ENCODE peak calls at places on chromosomes 1 and 21, in five cellular contexts. One of them, this sample, is unnamed.

GRCh38 chr1:224348137-224348536 is 8.5 kb upstream of the CNIH4 start:
- DNase-seq in left ventricle myocardium inferior: no peak
- DNase-seq in WTC11: no peak
- DNase-seq in AG08395: no peak
- DNase-seq in sigmoid colon: no peak
- DNase-seq in this sample: no peak

GRCh38 chr1:217062566-217062965 is 339.3 kb upstream of the ESRRG start:
- DNase-seq in left ventricle myocardium inferior: no peak
- DNase-seq in WTC11: no peak
- DNase-seq in AG08395: no peak
- DNase-seq in sigmoid colon: no peak
- DNase-seq in this sample: no peak

GRCh38 chr1:188043536-188044245 is 1214.9 kb downstream of the PLA2G4A start:
- DNase-seq in left ventricle myocardium inferior: no peak
- DNase-seq in WTC11: no peak
- DNase-seq in AG08395: no peak
- DNase-seq in sigmoid colon: no peak
- DNase-seq in this sample: no peak

GRCh38 chr21:35026617-35027557 is 22.2 kb downstream of the RUNX1 start:
- DNase-seq in left ventricle myocardium inferior: peak; percentile 68
- DNase-seq in WTC11: peak; percentile 63
- DNase-seq in AG08395: peak; percentile 16
- DNase-seq in sigmoid colon: peak; percentile 71
- DNase-seq in this sample: no peak

GRCh38 chr1:199282910-199283309 is 644.1 kb downstream of the PTPRC start:
- DNase-seq in left ventricle myocardium inferior: no peak
- DNase-seq in WTC11: no peak
- DNase-seq in AG08395: no peak
- DNase-seq in sigmoid colon: no peak
- DNase-seq in this sample: no peak

GRCh38 chr1:246773213-246773641 is 49.0 kb downstream of the SCCPDH start:
- DNase-seq in left ventricle myocardium inferior: no peak
- DNase-seq in WTC11: no peak
- DNase-seq in AG08395: no peak
- DNase-seq in sigmoid colon: no peak
- DNase-seq in this sample: no peak

GRCh38 chr21:45459171-45460010 is 54.4 kb downstream of the COL18A1 start:
- DNase-seq in left ventricle myocardium inferior: peak; percentile 13
- DNase-seq in WTC11: no peak
- DNase-seq in AG08395: no peak
- DNase-seq in sigmoid colon: peak; percentile 57
- DNase-seq in this sample: no peak

GRCh38 chr1:201495447-201496295 is 11.3 kb downstream of the CSRP1 start:
- DNase-seq in left ventricle myocardium inferior: peak; percentile 83
- DNase-seq in WTC11: no peak
- DNase-seq in AG08395: peak; percentile 35
- DNase-seq in sigmoid colon: peak; percentile 95
- DNase-seq in this sample: no peak